ENCODE peak calls at places on chromosomes 6 and 20, in four cellular contexts. One of them, this sample, is unnamed.

GRCh38 chr20:10622657-10623418 is 51.0 kb downstream of the JAG1 start:
- DNase-seq in cardiac muscle cell: no peak
- DNase-seq in stimulated activated CD4-positive, alpha-beta T cell treated with anti-CD3 and anti-CD28 coated beads, Interleukin-4, amount 100 ng/mL, for 1 hour: no peak
- DNase-seq in iris pigment epithelial cell: peak; percentile 82
- DNase-seq in this sample: no peak

GRCh38 chr6:135270676-135271536 is 89.8 kb downstream of the MYB start:
- DNase-seq in stimulated activated CD4-positive, alpha-beta T cell treated with anti-CD3 and anti-CD28 coated beads, Interleukin-4, amount 100 ng/mL, for 1 hour: no peak
- DNase-seq in cardiac muscle cell: no peak
- DNase-seq in iris pigment epithelial cell: peak; percentile 30
- DNase-seq in this sample: no peak

GRCh38 chr20:49397525-49397924 is 84.9 kb downstream of the KCNB1 start:
- DNase-seq in cardiac muscle cell: no peak
- DNase-seq in iris pigment epithelial cell: peak; percentile 49
- DNase-seq in stimulated activated CD4-positive, alpha-beta T cell treated with anti-CD3 and anti-CD28 coated beads, Interleukin-4, amount 100 ng/mL, for 1 hour: no peak
- DNase-seq in this sample: no peak

GRCh38 chr6:155762649-155763048 is 307.0 kb upstream of the NOX3 start:
- DNase-seq in cardiac muscle cell: no peak
- DNase-seq in iris pigment epithelial cell: no peak
- DNase-seq in stimulated activated CD4-positive, alpha-beta T cell treated with anti-CD3 and anti-CD28 coated beads, Interleukin-4, amount 100 ng/mL, for 1 hour: no peak
- DNase-seq in this sample: no peak

GRCh38 chr6:147043994-147044477 is 160.2 kb upstream of the STXBP5 start:
- DNase-seq in cardiac muscle cell: no peak
- DNase-seq in stimulated activated CD4-positive, alpha-beta T cell treated with anti-CD3 and anti-CD28 coated beads, Interleukin-4, amount 100 ng/mL, for 1 hour: no peak
- DNase-seq in iris pigment epithelial cell: peak; percentile 30
- DNase-seq in this sample: no peak

GRCh38 chr6:144468709-144469108 is 183.6 kb downstream of the UTRN start:
- DNase-seq in cardiac muscle cell: no peak
- DNase-seq in iris pigment epithelial cell: no peak
- DNase-seq in stimulated activated CD4-positive, alpha-beta T cell treated with anti-CD3 and anti-CD28 coated beads, Interleukin-4, amount 100 ng/mL, for 1 hour: peak; percentile 20
- DNase-seq in this sample: no peak

GRCh38 chr20:50948132-50948785 is 10.1 kb downstream of the DPM1 start:
- DNase-seq in cardiac muscle cell: no peak
- DNase-seq in iris pigment epithelial cell: no peak
- DNase-seq in stimulated activated CD4-positive, alpha-beta T cell treated with anti-CD3 and anti-CD28 coated beads, Interleukin-4, amount 100 ng/mL, for 1 hour: no peak
- DNase-seq in this sample: no peak

GRCh38 chr6:111256646-111257045 is 169.3 kb downstream of the SLC16A10 start:
- DNase-seq in iris pigment epithelial cell: no peak
- DNase-seq in cardiac muscle cell: no peak
- DNase-seq in stimulated activated CD4-positive, alpha-beta T cell treated with anti-CD3 and anti-CD28 coated beads, Interleukin-4, amount 100 ng/mL, for 1 hour: no peak
- DNase-seq in this sample: no peak

GRCh38 chr6:126312013-126312665 is 27.8 kb upstream of the CENPW start:
- DNase-seq in stimulated activated CD4-positive, alpha-beta T cell treated with anti-CD3 and anti-CD28 coated beads, Interleukin-4, amount 100 ng/mL, for 1 hour: no peak
- DNase-seq in cardiac muscle cell: no peak
- DNase-seq in iris pigment epithelial cell: peak; percentile 4
- DNase-seq in this sample: no peak

GRCh38 chr6:105592329-105592728 is 189.4 kb upstream of the PREP start:
- DNase-seq in stimulated activated CD4-positive, alpha-beta T cell treated with anti-CD3 and anti-CD28 coated beads, Interleukin-4, amount 100 ng/mL, for 1 hour: no peak
- DNase-seq in cardiac muscle cell: no peak
- DNase-seq in iris pigment epithelial cell: peak; percentile 63
- DNase-seq in this sample: no peak

GRCh38 chr20:4507288-4507719 is 214.4 kb upstream of the PRND start:
- DNase-seq in stimulated activated CD4-positive, alpha-beta T cell treated with anti-CD3 and anti-CD28 coated beads, Interleukin-4, amount 100 ng/mL, for 1 hour: no peak
- DNase-seq in iris pigment epithelial cell: peak; percentile 92
- DNase-seq in cardiac muscle cell: no peak
- DNase-seq in this sample: no peak

GRCh38 chr6:112130878-112131277 is 43.5 kb downstream of the FAM229B start:
- DNase-seq in iris pigment epithelial cell: no peak
- DNase-seq in cardiac muscle cell: no peak
- DNase-seq in stimulated activated CD4-positive, alpha-beta T cell treated with anti-CD3 and anti-CD28 coated beads, Interleukin-4, amount 100 ng/mL, for 1 hour: no peak
- DNase-seq in this sample: no peak

GRCh38 chr20:37729909-37730308 is 36.1 kb downstream of the CTNNBL1 start:
- DNase-seq in iris pigment epithelial cell: peak; percentile 55
- DNase-seq in cardiac muscle cell: no peak
- DNase-seq in stimulated activated CD4-positive, alpha-beta T cell treated with anti-CD3 and anti-CD28 coated beads, Interleukin-4, amount 100 ng/mL, for 1 hour: no peak
- DNase-seq in this sample: no peak

GRCh38 chr6:56279346-56280080 is 32.1 kb upstream of the COL21A1 start:
- DNase-seq in cardiac muscle cell: no peak
- DNase-seq in stimulated activated CD4-positive, alpha-beta T cell treated with anti-CD3 and anti-CD28 coated beads, Interleukin-4, amount 100 ng/mL, for 1 hour: no peak
- DNase-seq in iris pigment epithelial cell: peak; percentile 59
- DNase-seq in this sample: no peak

GRCh38 chr6:37650071-37650481 is 47.6 kb downstream of the MDGA1 start:
- DNase-seq in iris pigment epithelial cell: no peak
- DNase-seq in stimulated activated CD4-positive, alpha-beta T cell treated with anti-CD3 and anti-CD28 coated beads, Interleukin-4, amount 100 ng/mL, for 1 hour: no peak
- DNase-seq in cardiac muscle cell: peak; percentile 67
- DNase-seq in this sample: no peak

GRCh38 chr6:105815657-105816555 is 270.2 kb upstream of the PRDM1 start:
- DNase-seq in cardiac muscle cell: no peak
- DNase-seq in iris pigment epithelial cell: no peak
- DNase-seq in stimulated activated CD4-positive, alpha-beta T cell treated with anti-CD3 and anti-CD28 coated beads, Interleukin-4, amount 100 ng/mL, for 1 hour: no peak
- DNase-seq in this sample: no peak

GRCh38 chr6:96410467-96410866 is 111.1 kb upstream of the UFL1 start:
- DNase-seq in stimulated activated CD4-positive, alpha-beta T cell treated with anti-CD3 and anti-CD28 coated beads, Interleukin-4, amount 100 ng/mL, for 1 hour: no peak
- DNase-seq in iris pigment epithelial cell: no peak
- DNase-seq in cardiac muscle cell: peak; percentile 1
- DNase-seq in this sample: no peak

GRCh38 chr6:52262620-52263344 is 18.5 kb upstream of the IL17F start:
- DNase-seq in iris pigment epithelial cell: no peak
- DNase-seq in cardiac muscle cell: no peak
- DNase-seq in stimulated activated CD4-positive, alpha-beta T cell treated with anti-CD3 and anti-CD28 coated beads, Interleukin-4, amount 100 ng/mL, for 1 hour: no peak
- DNase-seq in this sample: no peak

GRCh38 chr6:70164556-70164955 is 138.3 kb downstream of the COL9A1 start:
- DNase-seq in cardiac muscle cell: no peak
- DNase-seq in stimulated activated CD4-positive, alpha-beta T cell treated with anti-CD3 and anti-CD28 coated beads, Interleukin-4, amount 100 ng/mL, for 1 hour: no peak
- DNase-seq in iris pigment epithelial cell: no peak
- DNase-seq in this sample: no peak

GRCh38 chr6:111739257-111739696 is 133.6 kb upstream of the TRAF3IP2 start:
- DNase-seq in iris pigment epithelial cell: no peak
- DNase-seq in stimulated activated CD4-positive, alpha-beta T cell treated with anti-CD3 and anti-CD28 coated beads, Interleukin-4, amount 100 ng/mL, for 1 hour: no peak
- DNase-seq in cardiac muscle cell: no peak
- DNase-seq in this sample: no peak

GRCh38 chr20:5888051-5888450 is 62.3 kb downstream of the TRMT6 start:
- DNase-seq in cardiac muscle cell: no peak
- DNase-seq in iris pigment epithelial cell: no peak
- DNase-seq in stimulated activated CD4-positive, alpha-beta T cell treated with anti-CD3 and anti-CD28 coated beads, Interleukin-4, amount 100 ng/mL, for 1 hour: no peak
- DNase-seq in this sample: no peak

GRCh38 chr6:116447496-116448011 is 13.6 kb upstream of the CALHM6 start:
- DNase-seq in cardiac muscle cell: no peak
- DNase-seq in stimulated activated CD4-positive, alpha-beta T cell treated with anti-CD3 and anti-CD28 coated beads, Interleukin-4, amount 100 ng/mL, for 1 hour: no peak
- DNase-seq in iris pigment epithelial cell: peak; percentile 97
- DNase-seq in this sample: no peak

GRCh38 chr20:37649017-37649416 is 44.8 kb upstream of the CTNNBL1 start:
- DNase-seq in stimulated activated CD4-positive, alpha-beta T cell treated with anti-CD3 and anti-CD28 coated beads, Interleukin-4, amount 100 ng/mL, for 1 hour: no peak
- DNase-seq in cardiac muscle cell: no peak
- DNase-seq in iris pigment epithelial cell: no peak
- DNase-seq in this sample: no peak